ENCODE peak calls at places on chromosomes 6 and 20, in seven cellular contexts. J is GM12878, G is heart left ventricle, I is mesenchymal stem cell, X is IMR-90, N is NT2/D1, D is adrenal gland. V is an unnamed sample.

GRCh38 chr20:12591949-12592470 is 416.8 kb upstream of the SPTLC3 start:
- DNase-seq in J (no peak), G (no peak), I (no peak), X (no peak), N (peak; percentile 28), D (no peak), V (no peak)

GRCh38 chr6:63882208-63882607 is 246.6 kb downstream of the PHF3 start:
- DNase-seq in J (no peak), G (no peak), I (no peak), X (no peak), N (no peak), D (no peak), V (no peak)

GRCh38 chr6:63919556-63920110 is 284.0 kb downstream of the PHF3 start:
- DNase-seq in J (no peak), G (no peak), I (no peak), X (no peak), N (no peak), D (no peak), V (no peak)

GRCh38 chr6:157481189-157481864 is 100.3 kb downstream of the ZDHHC14 start:
- DNase-seq in J (no peak), G (no peak), I (no peak), X (no peak), N (no peak), D (no peak), V (no peak)

GRCh38 chr6:166005401-166005845 is 162.2 kb downstream of the TBXT start:
- DNase-seq in J (no peak), G (peak; percentile 74), I (peak; percentile 69), X (peak; percentile 62), N (no peak), D (peak; percentile 69), V (no peak)

GRCh38 chr6:41599015-41599835 is 39.0 kb upstream of the MDFI start:
- DNase-seq in J (no peak), G (no peak), I (no peak), X (no peak), N (no peak), D (no peak), V (no peak)

GRCh38 chr20:51259455-51259854 is 236.5 kb upstream of the KCNG1 start:
- DNase-seq in J (no peak), G (no peak), I (no peak), X (no peak), N (no peak), D (no peak), V (no peak)

GRCh38 chr6:10297825-10298224 is 117.0 kb downstream of the TFAP2A start:
- DNase-seq in J (no peak), G (no peak), I (peak; percentile 17), X (peak; percentile 5), N (no peak), D (no peak), V (no peak)

GRCh38 chr20:61387961-61388360 is 135.9 kb downstream of the CDH4 start:
- DNase-seq in J (no peak), G (no peak), I (no peak), X (no peak), N (no peak), D (no peak), V (no peak)

GRCh38 chr6:57822896-57823358 is 505.5 kb downstream of the PRIM2 start:
- DNase-seq in J (no peak), G (no peak), I (no peak), X (peak; percentile 48), N (no peak), D (no peak), V (no peak)

GRCh38 chr6:134317471-134318131 is at the start of gene SGK1:
- DNase-seq in J (no peak), G (no peak), I (peak; percentile 48), X (peak; percentile 49), N (peak; percentile 13), D (peak; percentile 58), V (peak; percentile 12)

GRCh38 chr6:149614352-149614751 is 34.2 kb downstream of the KATNA1 start:
- DNase-seq in J (no peak), G (no peak), I (no peak), X (peak; percentile 41), N (no peak), D (no peak), V (no peak)

GRCh38 chr6:31738048-31738979 is 1.5 kb upstream of the MSH5 start:
- DNase-seq in J (peak; percentile 75), G (peak; percentile 63), I (peak; percentile 94), X (peak; percentile 89), N (no peak), D (peak; percentile 55), V (peak; percentile 47)

GRCh38 chr20:11452326-11452725 is 465.4 kb upstream of the BTBD3 start:
- DNase-seq in J (no peak), G (no peak), I (peak; percentile 20), X (peak; percentile 59), N (no peak), D (no peak), V (no peak)

GRCh38 chr20:63378115-63378429 is 16.9 kb upstream of the CHRNA4 start:
- DNase-seq in J (no peak), G (no peak), I (no peak), X (no peak), N (no peak), D (no peak), V (no peak)

GRCh38 chr20:63375438-63375837 is 14.3 kb upstream of the CHRNA4 start:
- DNase-seq in J (no peak), G (no peak), I (no peak), X (no peak), N (no peak), D (no peak), V (no peak)

GRCh38 chr20:63377256-63378114 is 16.3 kb upstream of the CHRNA4 start:
- DNase-seq in J (no peak), G (no peak), I (no peak), X (no peak), N (no peak), D (no peak), V (no peak)

GRCh38 chr20:63374532-63374931 is 13.4 kb upstream of the CHRNA4 start:
- DNase-seq in J (no peak), G (no peak), I (no peak), X (no peak), N (no peak), D (no peak), V (no peak)

GRCh38 chr20:63376283-63377250 is 15.4 kb upstream of the CHRNA4 start:
- DNase-seq in J (no peak), G (no peak), I (no peak), X (no peak), N (no peak), D (no peak), V (no peak)
- H3K36me3 ChIP-seq in J (no peaks in the 10 kb centered on the region), G (no peaks in the 10 kb centered on the region), I (no peaks in the 10 kb centered on the region), X (no peaks in the 10 kb centered on the region), N (no peaks in the 10 kb centered on the region), D (no peaks in the 10 kb centered on the region), V (no peaks in the 10 kb centered on the region)

GRCh38 chr20:41321003-41321402 is 3.5 kb upstream of the ZHX3 start:
- DNase-seq in J (no peak), G (no peak), I (no peak), X (no peak), N (no peak), D (no peak), V (no peak)

GRCh38 chr20:41316602-41317535 is 662 bp downstream of the ZHX3 start:
- DNase-seq in J (no peak), G (peak; percentile 88), I (peak; percentile 83), X (peak; percentile 93), N (no peak), D (peak; percentile 75), V (peak; percentile 82)

GRCh38 chr20:41317536-41318270 is at the start of gene ZHX3:
- DNase-seq in J (peak; percentile 78), G (peak; percentile 98), I (peak; percentile 94), X (peak; percentile 94), N (peak; percentile 97), D (peak; percentile 97), V (peak; percentile 98)

GRCh38 chr20:41316009-41316408 is 1.5 kb downstream of the ZHX3 start:
- DNase-seq in J (no peak), G (no peak), I (peak; percentile 24), X (no peak), N (no peak), D (no peak), V (no peak)

GRCh38 chr20:41318271-41318649 is 729 bp upstream of the ZHX3 start:
- DNase-seq in J (no peak), G (no peak), I (no peak), X (no peak), N (no peak), D (no peak), V (no peak)
- H3K4me3 ChIP-seq in J (peak overlapping the region; percentile 84), G (peak overlapping the region; percentile 95), I (no peak overlapping the region), X (no peak overlapping the region), N (peak overlapping the region; percentile 25), D (no peak overlapping the region), V (peak overlapping the region; percentile 63)

DNA sequence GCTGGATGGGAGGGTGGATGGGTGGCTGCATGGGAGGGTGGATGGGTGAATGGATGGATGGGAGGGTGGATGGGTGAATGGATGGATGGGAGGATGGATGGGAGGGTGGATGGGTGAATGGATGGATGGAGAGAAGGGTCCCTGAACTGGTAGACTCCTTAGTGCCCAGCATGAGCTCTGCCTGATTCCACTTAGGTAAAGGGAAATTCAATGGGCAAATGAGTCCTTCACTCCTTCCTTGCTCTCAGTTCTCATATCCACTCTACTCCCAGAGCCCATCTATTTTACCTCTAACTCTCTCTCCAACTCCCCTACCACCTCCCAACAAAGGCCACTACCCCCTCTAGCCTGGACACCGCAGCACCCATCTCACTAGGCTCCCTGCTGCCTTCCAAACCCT is 29.2 kb upstream of the NOL4L start:
- DNase-seq in J (no peak), G (no peak), I (no peak), X (no peak), N (no peak), D (no peak), V (no peak)
- H3K27me3 ChIP-seq in J (no peaks in the 10 kb centered on the region), G (no peaks in the 10 kb centered on the region), I (peaks cover 34% of the 10 kb centered on the region), X (peaks cover 59% of the 10 kb centered on the region), N (no peaks in the 10 kb centered on the region), D (no peaks in the 10 kb centered on the region), V (no peaks in the 10 kb centered on the region)

GRCh38 chr6:138722425-138723371 is 50.9 kb upstream of the CCDC28A start:
- DNase-seq in J (no peak), G (no peak), I (peak; percentile 91), X (peak; percentile 49), N (peak; percentile 11), D (no peak), V (no peak)
- H3K36me3 ChIP-seq in J (no peaks in the 10 kb centered on the region), G (no peaks in the 10 kb centered on the region), I (no peaks in the 10 kb centered on the region), X (no peaks in the 10 kb centered on the region), N (no peaks in the 10 kb centered on the region), D (no peaks in the 10 kb centered on the region), V (no peaks in the 10 kb centered on the region)

V was measured in GM06990.